ENCODE peak calls at places on chromosomes 13 and 19, in seven cellular contexts. One of them, this sample, is unnamed.

GRCh38 chr19:47758433-47758784 is 13.1 kb downstream of the NOP53 start:
- DNase-seq in Ammon's horn: no peak
- DNase-seq in stimulated activated CD8-positive, alpha-beta memory T cell treated with anti-CD3 and anti-CD28 coated beads, Interleukin-7, amount 100 ng/mL, for 1 hour: no peak
- DNase-seq in stimulated activated naive CD4-positive, alpha-beta T cell: no peak
- DNase-seq in GM23338: no peak
- DNase-seq in endothelial cell: no peak
- DNase-seq in H54: no peak
- DNase-seq in this sample: no peak

GRCh38 chr19:17725422-17726078 is 6.3 kb downstream of the MAP1S start:
- DNase-seq in H54: no peak
- DNase-seq in Ammon's horn: no peak
- DNase-seq in stimulated activated CD8-positive, alpha-beta memory T cell treated with anti-CD3 and anti-CD28 coated beads, Interleukin-7, amount 100 ng/mL, for 1 hour: no peak
- DNase-seq in GM23338: peak
- DNase-seq in stimulated activated naive CD4-positive, alpha-beta T cell: no peak
- DNase-seq in endothelial cell: no peak
- DNase-seq in this sample: no peak

GRCh38 chr13:102852556-102852955 is 6.7 kb downstream of the ERCC5 start:
- DNase-seq in GM23338: no peak
- DNase-seq in endothelial cell: no peak
- DNase-seq in Ammon's horn: no peak
- DNase-seq in stimulated activated naive CD4-positive, alpha-beta T cell: no peak
- DNase-seq in H54: no peak
- DNase-seq in stimulated activated CD8-positive, alpha-beta memory T cell treated with anti-CD3 and anti-CD28 coated beads, Interleukin-7, amount 100 ng/mL, for 1 hour: no peak
- DNase-seq in this sample: no peak

GRCh38 chr13:67063036-67063435 is 167.1 kb downstream of the PCDH9 start:
- DNase-seq in stimulated activated CD8-positive, alpha-beta memory T cell treated with anti-CD3 and anti-CD28 coated beads, Interleukin-7, amount 100 ng/mL, for 1 hour: no peak
- DNase-seq in endothelial cell: no peak
- DNase-seq in stimulated activated naive CD4-positive, alpha-beta T cell: no peak
- DNase-seq in H54: no peak
- DNase-seq in GM23338: no peak
- DNase-seq in Ammon's horn: no peak
- DNase-seq in this sample: no peak

GRCh38 chr19:48090281-48090802 is 20.3 kb downstream of the PLA2G4C start:
- DNase-seq in H54: no peak
- DNase-seq in GM23338: no peak
- DNase-seq in Ammon's horn: peak
- DNase-seq in stimulated activated CD8-positive, alpha-beta memory T cell treated with anti-CD3 and anti-CD28 coated beads, Interleukin-7, amount 100 ng/mL, for 1 hour: no peak
- DNase-seq in endothelial cell: no peak
- DNase-seq in stimulated activated naive CD4-positive, alpha-beta T cell: no peak
- DNase-seq in this sample: no peak

GRCh38 chr13:66036024-66036614 is 1194.0 kb downstream of the PCDH9 start:
- DNase-seq in stimulated activated naive CD4-positive, alpha-beta T cell: no peak
- DNase-seq in GM23338: peak
- DNase-seq in stimulated activated CD8-positive, alpha-beta memory T cell treated with anti-CD3 and anti-CD28 coated beads, Interleukin-7, amount 100 ng/mL, for 1 hour: no peak
- DNase-seq in endothelial cell: no peak
- DNase-seq in Ammon's horn: no peak
- DNase-seq in H54: no peak
- DNase-seq in this sample: no peak

GRCh38 chr19:47618771-47619170 is 9.8 kb downstream of the BICRA start:
- DNase-seq in stimulated activated CD8-positive, alpha-beta memory T cell treated with anti-CD3 and anti-CD28 coated beads, Interleukin-7, amount 100 ng/mL, for 1 hour: no peak
- DNase-seq in stimulated activated naive CD4-positive, alpha-beta T cell: no peak
- DNase-seq in GM23338: no peak
- DNase-seq in endothelial cell: no peak
- DNase-seq in H54: no peak
- DNase-seq in Ammon's horn: no peak
- DNase-seq in this sample: no peak

GRCh38 chr19:13068064-13068807 is 34.4 kb downstream of the LYL1 start:
- DNase-seq in stimulated activated naive CD4-positive, alpha-beta T cell: no peak
- DNase-seq in stimulated activated CD8-positive, alpha-beta memory T cell treated with anti-CD3 and anti-CD28 coated beads, Interleukin-7, amount 100 ng/mL, for 1 hour: no peak
- DNase-seq in GM23338: no peak
- DNase-seq in Ammon's horn: peak
- DNase-seq in endothelial cell: no peak
- DNase-seq in H54: no peak
- DNase-seq in this sample: no peak

GRCh38 chr13:106322628-106323027 is 212.8 kb downstream of the EFNB2 start:
- DNase-seq in endothelial cell: no peak
- DNase-seq in stimulated activated CD8-positive, alpha-beta memory T cell treated with anti-CD3 and anti-CD28 coated beads, Interleukin-7, amount 100 ng/mL, for 1 hour: no peak
- DNase-seq in Ammon's horn: no peak
- DNase-seq in H54: no peak
- DNase-seq in stimulated activated naive CD4-positive, alpha-beta T cell: no peak
- DNase-seq in GM23338: no peak
- DNase-seq in this sample: no peak

GRCh38 chr19:644363-644762 is 4.7 kb downstream of the FGF22 start:
- DNase-seq in stimulated activated naive CD4-positive, alpha-beta T cell: no peak
- DNase-seq in Ammon's horn: no peak
- DNase-seq in GM23338: no peak
- DNase-seq in endothelial cell: no peak
- DNase-seq in stimulated activated CD8-positive, alpha-beta memory T cell treated with anti-CD3 and anti-CD28 coated beads, Interleukin-7, amount 100 ng/mL, for 1 hour: no peak
- DNase-seq in H54: no peak
- DNase-seq in this sample: no peak

GRCh38 chr13:24012648-24013047 is 115.3 kb upstream of the C1QTNF9B start:
- DNase-seq in Ammon's horn: no peak
- DNase-seq in stimulated activated CD8-positive, alpha-beta memory T cell treated with anti-CD3 and anti-CD28 coated beads, Interleukin-7, amount 100 ng/mL, for 1 hour: no peak
- DNase-seq in H54: no peak
- DNase-seq in stimulated activated naive CD4-positive, alpha-beta T cell: no peak
- DNase-seq in GM23338: no peak
- DNase-seq in endothelial cell: no peak
- DNase-seq in this sample: no peak

GRCh38 chr13:45063261-45063870 is 56.9 kb upstream of the GTF2F2 start:
- DNase-seq in stimulated activated CD8-positive, alpha-beta memory T cell treated with anti-CD3 and anti-CD28 coated beads, Interleukin-7, amount 100 ng/mL, for 1 hour: no peak
- DNase-seq in endothelial cell: no peak
- DNase-seq in H54: no peak
- DNase-seq in GM23338: no peak
- DNase-seq in stimulated activated naive CD4-positive, alpha-beta T cell: no peak
- DNase-seq in Ammon's horn: no peak
- DNase-seq in this sample: no peak

This sample was measured in CD4-positive, CD25-positive, alpha-beta regulatory T cell.